ENCODE peak calls at places on chromosome 12, in nine cellular contexts. One of them, this sample, is unnamed.

GRCh38 chr12:27840229-27840999 is 60.4 kb upstream of the MANSC4 start:
- DNase-seq in HCT116: no peak
- DNase-seq in esophagus squamous epithelium: no peak
- DNase-seq in GM06990: no peak
- DNase-seq in NB4: peak
- DNase-seq in pancreas: no peak
- DNase-seq in astrocyte of the spinal cord: no peak
- DNase-seq in dorsolateral prefrontal cortex: no peak
- DNase-seq in left ventricle myocardium inferior: no peak
- DNase-seq in this sample: no peak

GRCh38 chr12:113131556-113131955 is 4.0 kb downstream of the RASAL1 start:
- DNase-seq in HCT116: no peak
- DNase-seq in esophagus squamous epithelium: no peak
- DNase-seq in GM06990: no peak
- DNase-seq in NB4: peak
- DNase-seq in pancreas: no peak
- DNase-seq in astrocyte of the spinal cord: no peak
- DNase-seq in dorsolateral prefrontal cortex: no peak
- DNase-seq in left ventricle myocardium inferior: no peak
- DNase-seq in this sample: no peak

GRCh38 chr12:4140607-4141301 is 132.8 kb upstream of the CCND2 start:
- DNase-seq in HCT116: no peak
- DNase-seq in esophagus squamous epithelium: no peak
- DNase-seq in GM06990: no peak
- DNase-seq in NB4: no peak
- DNase-seq in pancreas: no peak
- DNase-seq in astrocyte of the spinal cord: no peak
- DNase-seq in dorsolateral prefrontal cortex: no peak
- DNase-seq in left ventricle myocardium inferior: no peak
- DNase-seq in this sample: no peak

GRCh38 chr12:26028953-26029740 is 70.7 kb downstream of the RASSF8 start:
- DNase-seq in HCT116: peak
- DNase-seq in esophagus squamous epithelium: no peak
- DNase-seq in GM06990: no peak
- DNase-seq in NB4: peak
- DNase-seq in pancreas: no peak
- DNase-seq in astrocyte of the spinal cord: peak
- DNase-seq in dorsolateral prefrontal cortex: no peak
- DNase-seq in left ventricle myocardium inferior: no peak
- DNase-seq in this sample: peak

GRCh38 chr12:105085537-105085936 is 1.3 kb upstream of the ALDH1L2 start:
- DNase-seq in HCT116: no peak
- DNase-seq in esophagus squamous epithelium: no peak
- DNase-seq in GM06990: no peak
- DNase-seq in NB4: no peak
- DNase-seq in pancreas: no peak
- DNase-seq in astrocyte of the spinal cord: no peak
- DNase-seq in dorsolateral prefrontal cortex: no peak
- DNase-seq in left ventricle myocardium inferior: no peak
- DNase-seq in this sample: no peak

GRCh38 chr12:19148860-19149259 is 19.3 kb downstream of the PLEKHA5 start:
- DNase-seq in HCT116: no peak
- DNase-seq in esophagus squamous epithelium: no peak
- DNase-seq in GM06990: no peak
- DNase-seq in NB4: no peak
- DNase-seq in pancreas: no peak
- DNase-seq in astrocyte of the spinal cord: no peak
- DNase-seq in dorsolateral prefrontal cortex: no peak
- DNase-seq in left ventricle myocardium inferior: no peak
- DNase-seq in this sample: no peak

GRCh38 chr12:110744176-110744575 is 1.5 kb upstream of the PPP1CC start:
- DNase-seq in HCT116: no peak
- DNase-seq in esophagus squamous epithelium: no peak
- DNase-seq in GM06990: no peak
- DNase-seq in NB4: no peak
- DNase-seq in pancreas: peak
- DNase-seq in astrocyte of the spinal cord: no peak
- DNase-seq in dorsolateral prefrontal cortex: peak
- DNase-seq in left ventricle myocardium inferior: no peak
- DNase-seq in this sample: no peak

GRCh38 chr12:65827827-65828231 is 3.5 kb downstream of the HMGA2 start:
- DNase-seq in HCT116: no peak
- DNase-seq in esophagus squamous epithelium: no peak
- DNase-seq in GM06990: no peak
- DNase-seq in NB4: peak
- DNase-seq in pancreas: no peak
- DNase-seq in astrocyte of the spinal cord: no peak
- DNase-seq in dorsolateral prefrontal cortex: no peak
- DNase-seq in left ventricle myocardium inferior: no peak
- DNase-seq in this sample: no peak

GRCh38 chr12:120159509-120160237 is 34.8 kb downstream of the GCN1 start:
- DNase-seq in HCT116: no peak
- DNase-seq in esophagus squamous epithelium: no peak
- DNase-seq in GM06990: no peak
- DNase-seq in NB4: no peak
- DNase-seq in pancreas: no peak
- DNase-seq in astrocyte of the spinal cord: no peak
- DNase-seq in dorsolateral prefrontal cortex: no peak
- DNase-seq in left ventricle myocardium inferior: no peak
- DNase-seq in this sample: no peak

GRCh38 chr12:57248934-57249742 is 1.8 kb downstream of the STAC3 start:
- DNase-seq in HCT116: no peak
- DNase-seq in esophagus squamous epithelium: no peak
- DNase-seq in GM06990: no peak
- DNase-seq in NB4: peak
- DNase-seq in pancreas: no peak
- DNase-seq in astrocyte of the spinal cord: no peak
- DNase-seq in dorsolateral prefrontal cortex: no peak
- DNase-seq in left ventricle myocardium inferior: peak
- DNase-seq in this sample: no peak

GRCh38 chr12:65536876-65537661 is 258.6 kb downstream of the MSRB3 start:
- DNase-seq in HCT116: peak
- DNase-seq in esophagus squamous epithelium: no peak
- DNase-seq in GM06990: no peak
- DNase-seq in NB4: no peak
- DNase-seq in pancreas: no peak
- DNase-seq in astrocyte of the spinal cord: peak
- DNase-seq in dorsolateral prefrontal cortex: no peak
- DNase-seq in left ventricle myocardium inferior: no peak
- DNase-seq in this sample: no peak

GRCh38 chr12:131714759-131715158 is 3.9 kb downstream of the SFSWAP start:
- DNase-seq in HCT116: no peak
- DNase-seq in esophagus squamous epithelium: no peak
- DNase-seq in GM06990: no peak
- DNase-seq in NB4: no peak
- DNase-seq in pancreas: no peak
- DNase-seq in astrocyte of the spinal cord: no peak
- DNase-seq in dorsolateral prefrontal cortex: no peak
- DNase-seq in left ventricle myocardium inferior: no peak
- DNase-seq in this sample: no peak

GRCh38 chr12:53180931-53181645 is 363 bp upstream of the CSAD start:
- DNase-seq in HCT116: peak
- DNase-seq in esophagus squamous epithelium: no peak
- DNase-seq in GM06990: peak
- DNase-seq in NB4: peak
- DNase-seq in pancreas: peak
- DNase-seq in astrocyte of the spinal cord: peak
- DNase-seq in dorsolateral prefrontal cortex: peak
- DNase-seq in left ventricle myocardium inferior: peak
- DNase-seq in this sample: peak
- TF ChIP-seq CTCF in HCT116: no peak
- TF ChIP-seq CTCF in esophagus squamous epithelium: no peak
- TF ChIP-seq CTCF in GM06990: no peak
- TF ChIP-seq CTCF in NB4: no peak
- TF ChIP-seq CTCF in pancreas: no peak
- TF ChIP-seq CTCF in astrocyte of the spinal cord: no peak
- TF ChIP-seq CTCF in dorsolateral prefrontal cortex: no peak
- TF ChIP-seq CTCF in left ventricle myocardium inferior: no peak
- TF ChIP-seq CTCF in this sample: no peak

DNA sequence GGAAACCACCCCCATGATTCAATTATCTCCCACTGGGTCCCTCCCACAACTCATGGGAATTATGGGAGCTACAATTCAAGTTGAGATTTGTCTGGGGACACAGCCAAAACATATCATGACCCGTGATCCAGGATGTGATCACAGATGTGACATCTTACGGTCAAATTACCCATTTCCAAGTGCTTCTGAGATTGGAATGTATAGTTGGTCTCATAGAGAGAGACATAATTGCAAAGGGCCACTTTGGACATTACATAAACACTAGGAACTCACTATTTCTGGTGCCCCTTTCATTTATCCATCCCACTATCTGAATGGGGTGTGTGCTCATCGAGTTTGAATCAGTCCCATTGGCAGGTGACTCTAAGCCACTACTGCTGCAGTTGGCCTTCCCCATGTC is 204.5 kb downstream of the PHLDA1 start:
- DNase-seq in HCT116: no peak
- DNase-seq in esophagus squamous epithelium: no peak
- DNase-seq in GM06990: no peak
- DNase-seq in NB4: no peak
- DNase-seq in pancreas: no peak
- DNase-seq in astrocyte of the spinal cord: no peak
- DNase-seq in dorsolateral prefrontal cortex: no peak
- DNase-seq in left ventricle myocardium inferior: no peak
- DNase-seq in this sample: no peak
- TF ChIP-seq CTCF in HCT116: no peak
- TF ChIP-seq CTCF in esophagus squamous epithelium: no peak
- TF ChIP-seq CTCF in GM06990: no peak
- TF ChIP-seq CTCF in NB4: no peak
- TF ChIP-seq CTCF in pancreas: no peak
- TF ChIP-seq CTCF in astrocyte of the spinal cord: no peak
- TF ChIP-seq CTCF in dorsolateral prefrontal cortex: no peak
- TF ChIP-seq CTCF in left ventricle myocardium inferior: no peak
- TF ChIP-seq CTCF in this sample: no peak

GRCh38 chr12:98372340-98373018 is 142.9 kb upstream of the TMPO start:
- DNase-seq in HCT116: no peak
- DNase-seq in esophagus squamous epithelium: no peak
- DNase-seq in GM06990: no peak
- DNase-seq in NB4: no peak
- DNase-seq in pancreas: no peak
- DNase-seq in astrocyte of the spinal cord: peak
- DNase-seq in dorsolateral prefrontal cortex: no peak
- DNase-seq in left ventricle myocardium inferior: no peak
- DNase-seq in this sample: no peak

GRCh38 chr12:98371419-98371818 is 144.0 kb upstream of the TMPO start:
- DNase-seq in HCT116: no peak
- DNase-seq in esophagus squamous epithelium: no peak
- DNase-seq in GM06990: no peak
- DNase-seq in NB4: no peak
- DNase-seq in pancreas: no peak
- DNase-seq in astrocyte of the spinal cord: peak
- DNase-seq in dorsolateral prefrontal cortex: no peak
- DNase-seq in left ventricle myocardium inferior: no peak
- DNase-seq in this sample: no peak

GRCh38 chr12:98373019-98373554 is 142.3 kb upstream of the TMPO start:
- DNase-seq in HCT116: peak
- DNase-seq in esophagus squamous epithelium: no peak
- DNase-seq in GM06990: no peak
- DNase-seq in NB4: peak
- DNase-seq in pancreas: no peak
- DNase-seq in astrocyte of the spinal cord: peak
- DNase-seq in dorsolateral prefrontal cortex: no peak
- DNase-seq in left ventricle myocardium inferior: no peak
- DNase-seq in this sample: peak

GRCh38 chr12:98370976-98371375 is 144.4 kb upstream of the TMPO start:
- DNase-seq in HCT116: no peak
- DNase-seq in esophagus squamous epithelium: no peak
- DNase-seq in GM06990: no peak
- DNase-seq in NB4: no peak
- DNase-seq in pancreas: no peak
- DNase-seq in astrocyte of the spinal cord: no peak
- DNase-seq in dorsolateral prefrontal cortex: no peak
- DNase-seq in left ventricle myocardium inferior: no peak
- DNase-seq in this sample: no peak

GRCh38 chr12:98373982-98374381 is 141.4 kb upstream of the TMPO start:
- DNase-seq in HCT116: no peak
- DNase-seq in esophagus squamous epithelium: no peak
- DNase-seq in GM06990: no peak
- DNase-seq in NB4: peak
- DNase-seq in pancreas: no peak
- DNase-seq in astrocyte of the spinal cord: peak
- DNase-seq in dorsolateral prefrontal cortex: no peak
- DNase-seq in left ventricle myocardium inferior: no peak
- DNase-seq in this sample: no peak
- TF ChIP-seq CTCF in HCT116: no peak
- TF ChIP-seq CTCF in esophagus squamous epithelium: no peak
- TF ChIP-seq CTCF in GM06990: peak
- TF ChIP-seq CTCF in NB4: peak
- TF ChIP-seq CTCF in pancreas: no peak
- TF ChIP-seq CTCF in astrocyte of the spinal cord: peak
- TF ChIP-seq CTCF in dorsolateral prefrontal cortex: no peak
- TF ChIP-seq CTCF in left ventricle myocardium inferior: no peak
- TF ChIP-seq CTCF in this sample: peak

GRCh38 chr12:100954118-100954517 is 159.5 kb downstream of the ANO4 start:
- DNase-seq in HCT116: no peak
- DNase-seq in esophagus squamous epithelium: no peak
- DNase-seq in GM06990: no peak
- DNase-seq in NB4: no peak
- DNase-seq in pancreas: no peak
- DNase-seq in astrocyte of the spinal cord: no peak
- DNase-seq in dorsolateral prefrontal cortex: no peak
- DNase-seq in left ventricle myocardium inferior: no peak
- DNase-seq in this sample: no peak

GRCh38 chr12:100953677-100954076 is 159.1 kb downstream of the ANO4 start:
- DNase-seq in HCT116: no peak
- DNase-seq in esophagus squamous epithelium: no peak
- DNase-seq in GM06990: no peak
- DNase-seq in NB4: no peak
- DNase-seq in pancreas: no peak
- DNase-seq in astrocyte of the spinal cord: no peak
- DNase-seq in dorsolateral prefrontal cortex: no peak
- DNase-seq in left ventricle myocardium inferior: no peak
- DNase-seq in this sample: no peak

GRCh38 chr12:100956311-100956852 is 161.8 kb downstream of the ANO4 start:
- DNase-seq in HCT116: no peak
- DNase-seq in esophagus squamous epithelium: no peak
- DNase-seq in GM06990: no peak
- DNase-seq in NB4: no peak
- DNase-seq in pancreas: no peak
- DNase-seq in astrocyte of the spinal cord: peak
- DNase-seq in dorsolateral prefrontal cortex: no peak
- DNase-seq in left ventricle myocardium inferior: no peak
- DNase-seq in this sample: no peak

GRCh38 chr12:100953217-100953616 is 158.6 kb downstream of the ANO4 start:
- DNase-seq in HCT116: no peak
- DNase-seq in esophagus squamous epithelium: no peak
- DNase-seq in GM06990: no peak
- DNase-seq in NB4: no peak
- DNase-seq in pancreas: no peak
- DNase-seq in astrocyte of the spinal cord: no peak
- DNase-seq in dorsolateral prefrontal cortex: no peak
- DNase-seq in left ventricle myocardium inferior: no peak
- DNase-seq in this sample: no peak

DNA sequence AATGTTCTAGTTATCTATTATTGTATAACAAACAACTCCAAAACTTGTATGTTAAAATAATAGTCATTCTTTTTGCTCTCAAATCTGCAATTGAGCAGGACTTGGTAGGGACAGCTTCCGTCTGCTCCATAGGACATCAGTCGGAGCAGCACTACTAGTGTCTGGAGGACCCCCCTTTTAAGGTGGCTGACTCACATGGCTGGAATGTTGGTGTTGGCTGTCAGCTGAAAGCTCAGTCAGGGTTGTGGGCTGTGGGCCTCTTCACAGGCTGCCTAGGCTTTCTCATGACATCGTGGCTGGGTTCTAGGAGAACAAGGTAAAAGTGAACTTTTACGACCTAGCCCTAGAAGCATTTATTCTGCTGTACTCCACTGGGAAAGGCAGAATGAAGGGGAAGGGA is 160.6 kb downstream of the ANO4 start:
- DNase-seq in HCT116: no peak
- DNase-seq in esophagus squamous epithelium: no peak
- DNase-seq in GM06990: no peak
- DNase-seq in NB4: no peak
- DNase-seq in pancreas: no peak
- DNase-seq in astrocyte of the spinal cord: peak
- DNase-seq in dorsolateral prefrontal cortex: no peak
- DNase-seq in left ventricle myocardium inferior: no peak
- DNase-seq in this sample: no peak
- TF ChIP-seq CTCF in HCT116: no peak
- TF ChIP-seq CTCF in esophagus squamous epithelium: no peak
- TF ChIP-seq CTCF in GM06990: no peak
- TF ChIP-seq CTCF in NB4: no peak
- TF ChIP-seq CTCF in pancreas: no peak
- TF ChIP-seq CTCF in astrocyte of the spinal cord: no peak
- TF ChIP-seq CTCF in dorsolateral prefrontal cortex: no peak
- TF ChIP-seq CTCF in left ventricle myocardium inferior: no peak
- TF ChIP-seq CTCF in this sample: no peak